ENCODE peak calls at places on chromosome 6, in five cellular contexts. A, H, S, L and E are unnamed samples.

GRCh38 chr6:20757761-20758160 is 223.5 kb downstream of the CDKAL1 start:
- DNase-seq in A (no peak), H (no peak), S (peak), L (no peak), E (no peak)

GRCh38 chr6:137827411-137827940 is 39.6 kb upstream of the TNFAIP3 start:
- DNase-seq in A (no peak), H (no peak), S (no peak), L (no peak), E (no peak)

GRCh38 chr6:132115714-132116366 is 164.7 kb upstream of the CCN2 start:
- DNase-seq in A (no peak), H (no peak), S (no peak), L (no peak), E (no peak)

GRCh38 chr6:145310116-145310515 is 425.2 kb downstream of the EPM2A start:
- DNase-seq in A (no peak), H (no peak), S (no peak), L (no peak), E (no peak)

GRCh38 chr6:158605266-158605878 is 39.2 kb downstream of the DYNLT1 start:
- DNase-seq in A (peak), H (peak), S (peak), L (peak), E (no peak)

GRCh38 chr6:169429001-169429400 is 175.4 kb upstream of the THBS2 start:
- DNase-seq in A (no peak), H (no peak), S (no peak), L (no peak), E (no peak)

GRCh38 chr6:17656092-17656491 is 50.6 kb downstream of the NUP153 start:
- DNase-seq in A (no peak), H (no peak), S (peak), L (no peak), E (no peak)

GRCh38 chr6:24922174-24922573 is 13.6 kb downstream of the RIPOR2 start:
- DNase-seq in A (no peak), H (no peak), S (no peak), L (no peak), E (no peak)

GRCh38 chr6:30171677-30172471 is 8.5 kb downstream of the TRIM15 start:
- DNase-seq in A (no peak), H (peak), S (no peak), L (no peak), E (no peak)

GRCh38 chr6:121760191-121760590 is 324.7 kb downstream of the GJA1 start:
- DNase-seq in A (no peak), H (no peak), S (no peak), L (no peak), E (no peak)

GRCh38 chr6:144217264-144217663 is 66.9 kb downstream of the STX11 start:
- DNase-seq in A (no peak), H (no peak), S (no peak), L (no peak), E (no peak)

GRCh38 chr6:161067749-161068148 is 76.2 kb downstream of the MAP3K4 start:
- DNase-seq in A (no peak), H (no peak), S (no peak), L (no peak), E (no peak)

GRCh38 chr6:129730477-129731165 is 20.6 kb upstream of the ARHGAP18 start:
- DNase-seq in A (no peak), H (no peak), S (peak), L (no peak), E (no peak)

GRCh38 chr6:127967708-127968107 is 66.8 kb upstream of the THEMIS start:
- DNase-seq in A (no peak), H (no peak), S (no peak), L (no peak), E (no peak)

DNA sequence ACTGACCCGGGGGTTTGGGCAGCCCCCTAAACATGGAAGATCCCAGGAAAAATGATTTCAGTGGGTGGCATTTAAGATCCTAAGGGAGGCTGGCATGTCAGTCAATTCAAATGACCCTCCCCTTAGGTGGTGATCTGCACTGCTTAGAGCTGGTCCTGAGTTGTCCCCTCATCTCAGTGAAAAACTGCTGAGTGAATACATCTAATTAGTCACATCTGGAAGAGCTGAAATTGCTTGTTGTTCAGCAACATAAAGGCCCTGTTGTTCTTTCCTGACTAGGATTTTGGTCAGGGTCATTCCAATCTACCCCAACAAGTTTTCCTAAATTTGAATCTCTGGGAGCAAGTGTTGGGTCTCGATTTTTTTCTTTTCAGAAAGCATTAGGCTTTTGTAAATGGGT is 126.4 kb downstream of the LCA5 start:
- DNase-seq in A (no peak), H (no peak), S (no peak), L (no peak), E (no peak)
- H3K27ac ChIP-seq in A (no peak), H (no peak), S (no peak), L (no peak), E (no peak)

GRCh38 chr6:81890846-81891245 is 138.4 kb upstream of the TENT5A start:
- DNase-seq in A (no peak), H (no peak), S (no peak), L (no peak), E (no peak)

GRCh38 chr6:81889644-81890043 is 137.2 kb upstream of the TENT5A start:
- DNase-seq in A (no peak), H (no peak), S (no peak), L (no peak), E (no peak)

GRCh38 chr6:81894286-81894685 is 141.8 kb upstream of the TENT5A start:
- DNase-seq in A (no peak), H (no peak), S (no peak), L (no peak), E (no peak)

GRCh38 chr6:81892911-81893310 is 140.4 kb upstream of the TENT5A start:
- DNase-seq in A (no peak), H (no peak), S (no peak), L (no peak), E (no peak)

GRCh38 chr6:81891869-81892268 is 139.4 kb upstream of the TENT5A start:
- DNase-seq in A (no peak), H (no peak), S (no peak), L (no peak), E (no peak)
- TF ChIP-seq POLR2A in A (no peak), H (no peak), S (no peak), L (no peak), E (no peak)

GRCh38 chr6:98539669-98540207 is 294.6 kb upstream of the POU3F2 start:
- DNase-seq in A (no peak), H (no peak), S (no peak), L (no peak), E (no peak)
- H3K27ac ChIP-seq in A (no peak), H (no peak), S (no peak), L (no peak), E (no peak)

GRCh38 chr6:33392168-33392947 is 735 bp downstream of the KIFC1 start:
- DNase-seq in A (no peak), H (no peak), S (no peak), L (no peak), E (no peak)

GRCh38 chr6:33390767-33391277 is 801 bp upstream of the KIFC1 start:
- DNase-seq in A (no peak), H (no peak), S (no peak), L (no peak), E (no peak)

GRCh38 chr6:33390173-33390572 is 1.4 kb upstream of the KIFC1 start:
- DNase-seq in A (no peak), H (no peak), S (no peak), L (no peak), E (no peak)

GRCh38 chr6:33392979-33393378 is 1.4 kb downstream of the KIFC1 start:
- DNase-seq in A (no peak), H (no peak), S (no peak), L (no peak), E (no peak)

GRCh38 chr6:33391278-33392167 is at the start of gene KIFC1:
- DNase-seq in A (peak), H (peak), S (peak), L (peak), E (peak)
- TF ChIP-seq POLR2A in A (no peak), H (no peak), S (no peak), L (no peak), E (no peak)

GRCh38 chr6:37418727-37419126 is 14.3 kb upstream of the CMTR1 start:
- DNase-seq in A (no peak), H (no peak), S (no peak), L (no peak), E (no peak)
- H3K27ac ChIP-seq in A (no peak), H (no peak), S (no peak), L (no peak), E (no peak)

GRCh38 chr6:32252326-32253009 is 28.6 kb upstream of the NOTCH4 start:
- DNase-seq in A (no peak), H (no peak), S (no peak), L (no peak), E (no peak)

GRCh38 chr6:32254761-32255211 is 30.9 kb upstream of the NOTCH4 start:
- DNase-seq in A (no peak), H (peak), S (no peak), L (no peak), E (no peak)

DNA sequence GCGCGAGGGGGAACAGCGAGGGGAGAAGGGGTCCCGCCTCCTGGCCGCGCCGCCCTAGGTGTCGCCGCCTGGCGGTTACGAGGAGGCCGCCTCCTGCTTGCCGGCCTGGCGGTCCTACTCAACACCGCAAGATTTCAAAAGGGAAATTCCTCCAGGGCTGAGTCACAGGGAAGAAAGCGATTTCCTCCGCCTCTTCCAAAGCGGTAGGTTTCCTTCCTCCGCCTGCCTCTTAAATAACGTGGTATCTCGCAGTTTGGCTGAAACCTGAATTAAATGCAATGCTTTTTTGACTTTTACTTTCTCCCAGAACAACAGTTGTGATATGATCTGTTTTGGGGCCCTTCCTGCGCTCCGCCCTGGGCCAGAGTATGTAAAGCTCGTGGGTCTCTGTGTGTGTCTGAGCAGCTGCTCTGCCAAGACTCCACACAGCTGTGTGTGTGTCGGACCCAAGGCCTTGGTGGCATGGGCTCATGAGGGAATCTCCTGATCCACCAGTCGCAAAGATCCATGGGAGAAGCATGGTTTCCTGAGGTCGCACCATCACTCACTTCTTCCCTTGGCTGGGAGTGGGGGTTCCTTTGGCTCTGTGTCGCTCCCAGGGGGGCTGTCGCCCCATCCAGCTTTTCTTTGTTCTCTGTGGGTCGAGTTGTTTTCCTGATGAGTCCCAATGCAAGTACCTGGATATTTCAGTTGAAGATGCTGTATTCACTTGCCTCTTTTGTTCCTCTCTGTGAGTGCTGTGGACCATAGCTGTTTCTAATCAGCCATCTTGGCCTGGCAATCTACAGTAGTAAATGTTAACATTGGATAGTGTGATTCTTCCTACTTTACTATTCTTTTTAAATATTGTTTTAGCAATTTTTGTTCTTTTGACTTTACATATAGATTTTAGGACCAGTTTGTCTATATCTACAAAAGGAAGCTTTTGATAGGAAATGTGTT is 31.6 kb upstream of the NOTCH4 start:
- DNase-seq in A (peak), H (peak), S (peak), L (peak), E (no peak)
- TF ChIP-seq POLR2A in A (no peak), H (peak), S (no peak), L (no peak), E (no peak)

DNA sequence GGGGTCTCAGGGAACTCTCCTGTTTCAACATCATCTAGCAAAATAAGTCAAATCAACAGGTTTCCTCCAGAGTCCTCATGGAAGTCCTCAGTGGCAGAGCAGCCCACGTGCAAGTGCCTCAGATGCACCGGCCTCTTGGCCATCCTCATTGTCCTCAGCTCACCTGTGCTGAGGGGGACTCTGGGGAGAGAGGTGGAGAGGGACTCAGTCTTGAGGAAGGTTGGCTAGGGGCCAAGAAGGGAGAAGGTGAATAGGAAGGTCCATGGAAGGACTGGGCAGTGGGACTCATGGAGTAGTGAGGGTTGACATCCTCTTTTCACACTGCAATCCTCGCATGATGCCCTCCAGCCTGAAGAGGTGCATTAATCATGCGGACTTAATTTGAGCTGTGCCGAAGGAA is 77.9 kb upstream of the DUSP22 start:
- DNase-seq in A (no peak), H (no peak), S (no peak), L (no peak), E (no peak)
- H3K27ac ChIP-seq in A (no peak), H (no peak), S (no peak), L (no peak), E (no peak)

DNA sequence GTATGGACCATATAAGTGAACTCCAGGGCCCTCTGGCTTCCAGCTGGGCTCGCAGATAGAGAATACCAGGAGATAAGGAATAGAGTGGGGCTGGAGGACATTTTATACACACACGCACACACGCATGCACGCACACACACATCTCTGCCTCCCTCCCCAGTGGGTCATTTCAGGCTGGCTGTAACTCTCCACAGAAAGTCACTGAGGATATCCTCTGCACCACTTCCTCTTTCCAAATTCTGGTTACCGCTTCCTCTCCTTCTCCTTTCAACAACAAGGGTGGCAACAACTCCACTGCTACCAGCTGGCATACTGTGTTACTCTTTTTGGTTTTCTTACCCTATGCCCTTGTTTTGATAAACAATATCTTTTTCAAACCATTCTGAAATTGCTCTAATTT is 280.2 kb downstream of the COL12A1 start:
- DNase-seq in A (no peak), H (no peak), S (no peak), L (no peak), E (no peak)
- TF ChIP-seq POLR2A in A (no peak), H (no peak), S (no peak), L (no peak), E (no peak)